ENCODE peak calls at places on chromosomes 11 and 22, in six cellular contexts. Z, U, E, P, X and I are unnamed samples. For H3K4me1, the result is how much of the 10 kb centered on the place peaks cover.

GRCh38 chr11:2143652-2144548 is 4.7 kb upstream of the IGF2 start:
- DNase-seq in Z (peak), U (no peak), E (no peak), P (no peak), X (no peak), I (no peak)

GRCh38 chr22:22428222-22429098 is 80.1 kb downstream of the ZNF280B start:
- DNase-seq in Z (no peak), U (no peak), E (no peak), P (no peak), X (no peak), I (no peak)

GRCh38 chr11:34573537-34573936 is 47.4 kb upstream of the EHF start:
- DNase-seq in Z (no peak), U (no peak), E (no peak), P (no peak), X (no peak), I (no peak)

GRCh38 chr11:92628401-92629292 is 340.8 kb upstream of the MTNR1B start:
- DNase-seq in Z (no peak), U (no peak), E (no peak), P (no peak), X (no peak), I (no peak)

GRCh38 chr11:134124660-134125451 is 56.0 kb downstream of the JAM3 start:
- DNase-seq in Z (no peak), U (peak), E (peak), P (no peak), X (no peak), I (peak)

GRCh38 chr11:114172871-114173444 is 113.4 kb downstream of the ZBTB16 start:
- DNase-seq in Z (no peak), U (no peak), E (peak), P (no peak), X (peak), I (no peak)

GRCh38 chr11:33869511-33870422 is 22.1 kb downstream of the LMO2 start:
- DNase-seq in Z (peak), U (peak), E (peak), P (no peak), X (peak), I (peak)

GRCh38 chr22:26348810-26349526 is 80.1 kb upstream of the ASPHD2 start:
- DNase-seq in Z (no peak), U (no peak), E (no peak), P (no peak), X (no peak), I (no peak)

GRCh38 chr11:11937433-11937832 is 71.0 kb downstream of the DKK3 start:
- DNase-seq in Z (no peak), U (no peak), E (no peak), P (no peak), X (no peak), I (no peak)

GRCh38 chr11:232783-233565 is 3.2 kb downstream of the SIRT3 start:
- DNase-seq in Z (no peak), U (peak), E (no peak), P (no peak), X (no peak), I (no peak)

GRCh38 chr11:61756452-61757212 is 4.2 kb downstream of the MYRF start:
- DNase-seq in Z (peak), U (no peak), E (no peak), P (peak), X (no peak), I (no peak)

GRCh38 chr11:36399236-36399635 is 103.1 kb downstream of the PRR5L start:
- DNase-seq in Z (no peak), U (no peak), E (no peak), P (no peak), X (no peak), I (no peak)

GRCh38 chr22:20115691-20116375 is at the start of gene RANBP1:
- DNase-seq in Z (no peak), U (peak), E (peak), P (no peak), X (no peak), I (peak)

GRCh38 chr11:17560281-17561110 is 13.4 kb downstream of the OTOG start:
- DNase-seq in Z (peak), U (peak), E (no peak), P (no peak), X (no peak), I (no peak)

GRCh38 chr11:115159122-115159665 is 345.0 kb downstream of the CADM1 start:
- DNase-seq in Z (no peak), U (no peak), E (no peak), P (no peak), X (no peak), I (no peak)

GRCh38 chr11:119975561-119976152 is 162.3 kb downstream of the TRIM29 start:
- DNase-seq in Z (no peak), U (no peak), E (peak), P (no peak), X (no peak), I (no peak)

GRCh38 chr22:38788846-38789245 is 5.1 kb downstream of the DNAL4 start:
- DNase-seq in Z (no peak), U (no peak), E (no peak), P (no peak), X (no peak), I (no peak)

GRCh38 chr11:92423133-92423532 is 198.5 kb downstream of the FAT3 start:
- DNase-seq in Z (no peak), U (no peak), E (no peak), P (no peak), X (no peak), I (no peak)

GRCh38 chr22:39654959-39655579 is 84.5 kb downstream of the CACNA1I start:
- DNase-seq in Z (no peak), U (no peak), E (peak), P (no peak), X (no peak), I (no peak)

GRCh38 chr11:3021125-3021524 is 29.0 kb upstream of the NAP1L4 start:
- DNase-seq in Z (peak), U (no peak), E (no peak), P (peak), X (no peak), I (no peak)

DNA sequence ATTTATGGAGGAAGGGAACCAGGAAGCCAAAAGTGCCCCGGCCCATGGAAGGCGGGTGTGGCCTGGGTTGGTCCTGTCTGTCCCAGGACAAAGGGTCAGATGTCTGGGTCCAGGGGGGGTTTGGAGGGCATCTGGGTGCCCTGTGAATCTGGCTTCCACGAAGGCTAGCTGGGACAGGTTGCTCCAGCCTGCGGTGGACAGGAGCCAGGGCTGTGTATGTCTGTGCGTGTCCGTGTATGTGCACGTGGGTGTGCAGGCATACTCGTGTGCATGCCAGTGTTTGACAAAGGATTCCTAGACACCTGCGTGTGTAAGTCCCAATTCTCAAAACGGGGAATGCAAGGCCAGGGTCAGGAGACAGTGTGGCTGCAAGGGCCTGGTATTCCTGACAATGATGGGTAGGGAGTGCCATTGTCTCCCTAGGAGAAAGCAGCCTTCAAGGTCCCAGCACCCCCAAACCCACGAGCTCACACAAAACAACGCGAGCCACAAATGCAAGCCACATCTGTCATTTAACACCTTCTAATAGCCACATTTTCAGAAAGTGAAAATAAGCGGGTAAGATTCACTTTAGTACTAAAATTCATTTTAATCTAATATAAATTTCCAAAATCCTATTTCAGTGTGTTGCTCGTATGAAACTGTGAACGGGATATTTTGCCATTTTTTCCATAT is 78.4 kb upstream of the WNT7B start:
- DNase-seq in Z (no peak), U (peak), E (peak), P (no peak), X (no peak), I (peak)
- H3K4me3 ChIP-seq in Z (no peak), U (peak), E (peak), P (peak), X (peak), I (peak)

DNA sequence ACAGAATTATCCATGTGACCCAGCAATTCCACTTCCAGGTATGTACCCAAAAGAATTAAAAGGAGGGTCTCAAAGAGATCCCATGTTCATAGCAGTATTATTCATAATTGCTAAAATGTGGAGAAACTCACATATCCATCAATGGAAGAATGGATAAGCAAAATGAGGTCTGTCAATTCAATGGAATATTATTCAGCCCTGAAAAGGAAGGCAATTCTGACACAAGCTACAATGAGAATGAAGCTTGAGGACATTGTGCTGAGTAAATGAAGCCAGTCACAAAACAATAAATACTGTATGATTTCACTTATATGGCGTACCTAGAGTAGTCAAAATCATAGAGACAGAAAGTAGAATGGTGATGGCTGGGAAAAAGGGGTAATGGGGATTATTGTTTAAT is 19.4 kb upstream of the EMID1 start:
- DNase-seq in Z (no peak), U (no peak), E (no peak), P (no peak), X (no peak), I (no peak)
- H3K4me1 ChIP-seq in Z (under half), U (under half), E (under half), P (under half), X (under half), I (under half)

DNA sequence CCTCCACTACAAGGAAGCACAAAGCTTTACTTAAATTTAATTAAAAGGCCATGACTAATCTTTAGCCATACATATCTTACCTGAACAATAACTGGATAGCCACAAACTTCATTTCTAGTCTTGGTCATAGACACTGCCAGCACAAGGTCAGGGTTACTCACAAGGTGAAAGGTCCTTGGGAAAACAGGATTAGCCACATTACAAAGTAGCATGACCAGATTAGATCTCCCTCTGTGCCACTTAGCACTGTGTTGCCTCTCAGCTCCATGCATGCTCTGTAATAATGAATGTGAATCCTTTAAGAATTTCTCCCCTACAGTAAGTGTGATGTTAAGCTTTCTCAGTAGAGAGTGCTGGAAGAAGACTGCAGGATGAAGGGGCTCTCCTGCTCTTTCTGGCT is 325.1 kb upstream of the MPPED2 start:
- DNase-seq in Z (no peak), U (no peak), E (no peak), P (no peak), X (no peak), I (no peak)
- H3K4me3 ChIP-seq in Z (no peak), U (no peak), E (no peak), P (no peak), X (no peak), I (no peak)

GRCh38 chr22:30324008-30324730 is 2.6 kb downstream of the TBC1D10A start:
- DNase-seq in Z (no peak), U (peak), E (peak), P (no peak), X (no peak), I (no peak)
- H3K4me1 ChIP-seq in Z (under half), U (under half), E (under half), P (half or more), X (under half), I (half or more)